ENCODE peak calls at places on chromosomes 12 and 14, in six cellular contexts. Y, I, E, B, K and S are unnamed samples.
A peak's percentile ranks its signal among the peaks of the same experiment; 100 is the strongest.

GRCh38 chr14:29937116-29937515 is 9.5 kb upstream of the PRKD1 start:
- DNase-seq in B (no peak), E (peak; percentile 48), Y (no peak), K (no peak), I (no peak), S (no peak)

GRCh38 chr14:93219103-93219726 is 12.2 kb downstream of the UBR7 start:
- DNase-seq in I (no peak), B (peak; percentile 59), K (peak; percentile 67), E (peak; percentile 80), Y (peak; percentile 63), S (peak; percentile 73)

GRCh38 chr12:110102255-110102654 is 21.9 kb upstream of the IFT81 start:
- DNase-seq in E (peak; percentile 98), K (peak; percentile 92), B (peak; percentile 65), Y (peak; percentile 87), I (no peak), S (peak; percentile 87)

GRCh38 chr14:24418492-24418873 is 11.0 kb downstream of the CBLN3 start:
- DNase-seq in E (no peak), Y (no peak), B (peak; percentile 78), I (no peak), K (no peak), S (no peak)

GRCh38 chr12:67519824-67520433 is 128.6 kb upstream of the DYRK2 start:
- DNase-seq in B (no peak), K (no peak), E (no peak), Y (no peak), I (no peak), S (no peak)

GRCh38 chr14:105483300-105484068 is 3.2 kb upstream of the CRIP1 start:
- DNase-seq in E (peak; percentile 60), K (no peak), Y (no peak), I (no peak), B (no peak), S (no peak)

GRCh38 chr14:65134651-65135579 is 32.6 kb upstream of the MAX start:
- DNase-seq in B (no peak), I (no peak), E (no peak), Y (no peak), K (no peak), S (no peak)

GRCh38 chr12:62978768-62979167 is 43.8 kb upstream of the PPM1H start:
- DNase-seq in K (no peak), B (no peak), I (no peak), Y (no peak), E (no peak), S (no peak)

GRCh38 chr14:85934123-85934885 is 404.4 kb downstream of the FLRT2 start:
- DNase-seq in E (peak; percentile 70), K (peak; percentile 15), Y (peak; percentile 1), I (peak; percentile 66), B (peak; percentile 29), S (peak; percentile 73)

GRCh38 chr14:91303091-91303923 is 58.8 kb upstream of the GPR68 start:
- DNase-seq in Y (peak; percentile 89), I (no peak), K (peak; percentile 28), E (peak; percentile 41), B (peak; percentile 38), S (peak; percentile 78)

GRCh38 chr12:104596128-104596799 is 139.5 kb downstream of the CHST11 start:
- DNase-seq in K (no peak), B (no peak), E (peak; percentile 28), Y (no peak), I (no peak), S (peak; percentile 89)

GRCh38 chr12:3271639-3272038 is 194.5 kb downstream of the TSPAN9 start:
- DNase-seq in I (no peak), B (no peak), Y (no peak), E (no peak), K (no peak), S (no peak)

GRCh38 chr12:94725375-94726168 is 75.2 kb upstream of the TMCC3 start:
- DNase-seq in Y (peak; percentile 31), K (peak; percentile 23), B (peak; percentile 71), I (no peak), E (peak; percentile 66), S (peak; percentile 39)

GRCh38 chr12:22625671-22626251 is 790 bp downstream of the ETNK1 start:
- DNase-seq in B (peak; percentile 67), E (peak; percentile 69), Y (peak; percentile 63), K (peak; percentile 40), I (peak; percentile 11), S (peak; percentile 68)

GRCh38 chr12:53251477-53252348 is 16.4 kb upstream of the ESPL1 start:
- DNase-seq in K (peak; percentile 81), I (peak; percentile 24), B (peak; percentile 74), E (peak; percentile 83), Y (peak; percentile 85), S (peak; percentile 83)

GRCh38 chr12:44389038-44389437 is 487.1 kb downstream of the NELL2 start:
- DNase-seq in K (no peak), B (no peak), E (no peak), Y (no peak), I (no peak), S (no peak)

GRCh38 chr12:91926810-91927209 is 218.8 kb downstream of the BTG1 start:
- DNase-seq in I (no peak), K (peak; percentile 23), E (peak; percentile 84), B (peak; percentile 85), Y (no peak), S (no peak)

GRCh38 chr12:85781751-85782150 is 54.5 kb downstream of the RASSF9 start:
- DNase-seq in K (no peak), B (no peak), Y (no peak), I (no peak), E (no peak), S (no peak)

GRCh38 chr12:19030603-19031002 is 98.9 kb upstream of the PLEKHA5 start:
- DNase-seq in E (no peak), Y (no peak), K (no peak), I (no peak), B (no peak), S (no peak)

GRCh38 chr12:2902287-2902880 is 11.7 kb downstream of the TULP3 start:
- DNase-seq in K (no peak), E (no peak), B (peak; percentile 48), Y (peak; percentile 24), I (no peak), S (no peak)

GRCh38 chr14:68627868-68628604 is 164.8 kb downstream of the ZFP36L1 start:
- DNase-seq in B (no peak), Y (no peak), I (no peak), K (no peak), E (no peak), S (no peak)

GRCh38 chr12:14567311-14568195 is at the start of gene PLBD1:
- DNase-seq in I (no peak), Y (peak; percentile 74), K (no peak), B (peak; percentile 8), E (peak; percentile 56), S (no peak)
- TF ChIP-seq POLR2A in I (no peak), Y (peak; percentile 15), K (no peak), B (no peak), E (peak; percentile 27), S (no peak)

GRCh38 chr14:101076451-101077220 is 173.1 kb upstream of the RTL1 start:
- DNase-seq in K (no peak), Y (no peak), I (no peak), E (no peak), B (no peak), S (no peak)

GRCh38 chr14:101075801-101076413 is 172.4 kb upstream of the RTL1 start:
- DNase-seq in B (no peak), K (no peak), E (no peak), Y (no peak), I (no peak), S (no peak)

GRCh38 chr14:101078892-101079221 is 175.3 kb upstream of the RTL1 start:
- DNase-seq in Y (no peak), B (no peak), I (no peak), E (no peak), K (no peak), S (no peak)

GRCh38 chr14:101077511-101078074 is 174.1 kb upstream of the RTL1 start:
- DNase-seq in B (peak; percentile 73), E (no peak), K (no peak), I (no peak), Y (no peak), S (peak; percentile 45)

DNA sequence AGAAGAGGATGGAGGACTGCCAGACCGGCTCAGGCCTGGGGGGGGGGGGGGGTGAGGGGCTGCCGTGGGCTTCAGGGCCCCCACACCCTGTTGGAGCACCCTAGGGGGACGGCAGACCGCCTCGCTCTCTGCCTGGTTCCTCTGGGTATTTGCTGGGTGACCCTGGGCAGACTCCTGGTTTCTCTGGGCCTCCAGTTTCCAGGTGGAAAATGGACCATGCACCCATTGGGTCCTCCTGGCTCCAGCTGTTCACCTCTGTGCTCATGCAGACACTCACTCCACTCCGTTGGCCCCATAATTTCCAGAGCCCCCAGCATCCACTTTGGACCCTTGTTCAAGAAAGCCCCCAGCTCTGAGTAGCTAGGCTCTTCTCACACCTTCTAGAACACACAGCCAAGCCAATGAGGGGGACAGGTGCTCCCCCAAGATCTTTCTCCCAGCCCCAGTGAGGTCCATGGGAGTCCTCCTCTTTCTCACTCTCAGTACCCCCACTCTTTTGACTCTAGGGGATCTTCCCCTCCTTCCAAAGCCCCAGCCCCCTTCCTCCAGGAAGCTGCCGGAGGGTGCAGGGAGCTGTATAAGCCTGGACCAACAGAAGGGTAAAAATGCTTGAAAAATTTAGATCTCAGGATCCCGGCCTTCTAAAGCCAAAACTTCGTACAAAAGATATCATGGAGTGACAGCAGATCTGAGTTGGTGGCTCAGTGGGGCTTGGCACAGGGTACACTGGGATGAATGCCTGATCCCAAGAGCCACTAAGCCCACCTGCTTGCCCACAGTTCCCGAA is 174.8 kb upstream of the RTL1 start:
- DNase-seq in E (no peak), Y (no peak), K (no peak), I (no peak), B (no peak), S (no peak)
- TF ChIP-seq MYC in E (no peak), Y (no peak), K (no peak), I (no peak), B (no peak), S (no peak)

GRCh38 chr14:96362071-96362964 is 823 bp downstream of the ATG2B start:
- DNase-seq in Y (peak; percentile 69), I (peak; percentile 31), B (peak; percentile 72), K (peak; percentile 69), E (peak; percentile 75), S (peak; percentile 72)
- TF ChIP-seq POLR2A in Y (peak; percentile 38), I (no peak), B (no peak), K (peak; percentile 3), E (no peak), S (no peak)

GRCh38 chr12:111303531-111303930 is 65.4 kb downstream of the PHETA1 start:
- DNase-seq in Y (no peak), E (no peak), B (no peak), I (no peak), K (no peak), S (no peak)

GRCh38 chr12:111310076-111310870 is 58.6 kb downstream of the PHETA1 start:
- DNase-seq in K (no peak), I (no peak), B (no peak), Y (no peak), E (no peak), S (no peak)

GRCh38 chr12:111308473-111308872 is 60.4 kb downstream of the PHETA1 start:
- DNase-seq in Y (no peak), B (no peak), I (no peak), E (no peak), K (no peak), S (no peak)

GRCh38 chr12:111309584-111309983 is 59.3 kb downstream of the PHETA1 start:
- DNase-seq in E (no peak), K (no peak), Y (no peak), B (no peak), I (no peak), S (no peak)

DNA sequence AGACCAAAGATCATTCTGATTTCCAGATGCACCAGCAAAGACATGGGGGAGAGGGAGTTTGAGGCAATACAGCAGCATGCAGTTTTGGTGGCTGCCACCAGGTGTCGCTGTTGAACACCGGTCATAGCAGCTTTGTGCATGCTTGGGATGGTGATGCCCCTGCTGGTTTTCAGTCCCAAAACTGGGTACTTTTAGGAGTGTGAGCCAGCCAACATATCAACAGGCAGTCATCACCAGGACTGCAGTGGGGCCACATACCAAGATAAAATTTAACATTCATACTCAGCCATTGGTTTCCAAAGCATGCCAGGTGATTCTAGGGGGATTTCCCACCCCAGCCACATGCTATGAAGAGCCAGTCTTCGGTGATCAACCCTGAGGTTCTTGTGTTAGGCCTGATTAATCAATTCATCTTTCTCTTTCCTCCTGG is 64.2 kb downstream of the PHETA1 start:
- DNase-seq in K (no peak), Y (peak; percentile 66), E (peak; percentile 69), B (peak; percentile 10), I (no peak), S (peak; percentile 75)
- TF ChIP-seq MYC in K (no peak), Y (no peak), E (no peak), B (no peak), I (no peak), S (no peak)